ENCODE peak calls at places on chromosomes 7 and 10, in eight cellular contexts. H is cardiac fibroblast, Z is epithelial cell of esophagus, L is AG09319, Q is PC-9, V is fibroblast of lung, X is A549, B is MCF 10A. I is an unnamed sample.

GRCh38 chr10:97731346-97732051 is 5.4 kb upstream of the ZFYVE27 start:
- DNase-seq in Z (peak; percentile 81), Q (peak; percentile 55), X (peak; percentile 81), L (peak; percentile 49), V (peak; percentile 58), H (peak; percentile 86), B (peak; percentile 92), I (peak; percentile 51)

GRCh38 chr10:88106348-88106747 is 242.9 kb downstream of the PTEN start:
- DNase-seq in X (no peak), Q (no peak), L (no peak), H (no peak), Z (no peak), B (no peak), V (no peak), I (no peak)

GRCh38 chr10:10785627-10786333 is 231.9 kb upstream of the CELF2 start:
- DNase-seq in H (peak; percentile 79), X (no peak), Q (peak; percentile 45), Z (peak; percentile 57), B (peak; percentile 61), V (peak; percentile 73), L (no peak), I (no peak)

GRCh38 chr7:143885951-143886350 is 16.0 kb downstream of the TCAF1 start:
- DNase-seq in Q (no peak), B (no peak), Z (no peak), L (no peak), H (no peak), X (no peak), V (no peak), I (no peak)

GRCh38 chr10:105974803-105975456 is 1189.6 kb downstream of the SORCS1 start:
- DNase-seq in L (no peak), X (peak; percentile 2), V (no peak), Q (no peak), B (peak; percentile 66), H (peak; percentile 55), Z (peak; percentile 7), I (no peak)

GRCh38 chr7:115724400-115725056 is 306.0 kb downstream of the TFEC start:
- DNase-seq in V (no peak), B (peak; percentile 25), Z (peak; percentile 20), X (peak; percentile 7), L (no peak), Q (peak; percentile 10), H (no peak), I (no peak)

GRCh38 chr7:20352573-20353304 is 22.0 kb downstream of the ITGB8 start:
- DNase-seq in L (no peak), X (peak; percentile 95), H (peak; percentile 49), B (peak; percentile 99), Z (peak; percentile 99), V (peak; percentile 76), Q (peak; percentile 73), I (no peak)

GRCh38 chr10:96097865-96098264 is 32.2 kb upstream of the ZNF518A start:
- DNase-seq in X (no peak), H (no peak), B (no peak), L (no peak), Z (no peak), Q (no peak), V (no peak), I (no peak)

GRCh38 chr7:41967156-41967555 is 264.3 kb upstream of the INHBA start:
- DNase-seq in Z (peak; percentile 61), Q (no peak), L (no peak), X (no peak), B (peak; percentile 73), H (peak; percentile 73), V (peak; percentile 53), I (no peak)

GRCh38 chr7:28126047-28127041 is 54.3 kb downstream of the JAZF1 start:
- DNase-seq in B (peak; percentile 44), H (peak; percentile 65), X (no peak), L (no peak), Q (no peak), Z (peak; percentile 43), V (no peak), I (no peak)

GRCh38 chr10:111578076-111578475 is 501.2 kb downstream of the ADRA2A start:
- DNase-seq in H (no peak), Q (no peak), Z (no peak), V (no peak), L (no peak), X (no peak), B (no peak), I (no peak)
- TF ChIP-seq CTCF in H (no peak), Q (no peak), Z (no peak), V (no peak), L (no peak), X (no peak), B (no peak), I (no peak)

GRCh38 chr10:46255696-46256355 is 31.0 kb upstream of the ANTXRL start:
- DNase-seq in Q (peak; percentile 79), B (peak; percentile 68), V (peak; percentile 10), L (no peak), Z (peak; percentile 56), X (peak; percentile 75), H (peak; percentile 32), I (peak; percentile 37)
- TF ChIP-seq CTCF in Q (peak; percentile 71), B (peak; percentile 40), V (no peak), L (peak; percentile 11), Z (peak; percentile 63), X (peak; percentile 70), H (peak; percentile 38), I (peak; percentile 70)

GRCh38 chr10:126256864-126257263 is 131.4 kb downstream of the ADAM12 start:
- DNase-seq in V (no peak), Z (no peak), H (no peak), B (no peak), L (no peak), Q (no peak), X (no peak), I (no peak)
- TF ChIP-seq CTCF in V (no peak), Z (no peak), H (no peak), B (no peak), L (no peak), Q (no peak), X (no peak), I (peak; percentile 26)

GRCh38 chr7:151137841-151138540 is 29.5 kb downstream of the GBX1 start:
- DNase-seq in B (no peak), H (no peak), V (no peak), X (no peak), Q (no peak), Z (no peak), L (no peak), I (no peak)

GRCh38 chr7:151139791-151140190 is 27.7 kb downstream of the GBX1 start:
- DNase-seq in Z (no peak), Q (no peak), X (no peak), B (no peak), L (no peak), V (no peak), H (no peak), I (no peak)

GRCh38 chr7:151137076-151137611 is 30.4 kb downstream of the GBX1 start:
- DNase-seq in V (no peak), Q (no peak), X (no peak), L (no peak), B (no peak), Z (no peak), H (no peak), I (no peak)

GRCh38 chr7:151139071-151139521 is 28.4 kb downstream of the GBX1 start:
- DNase-seq in V (no peak), Q (no peak), X (no peak), H (no peak), L (no peak), B (no peak), Z (no peak), I (no peak)

GRCh38 chr7:151138541-151138910 is 29.0 kb downstream of the GBX1 start:
- DNase-seq in L (no peak), Z (no peak), X (no peak), H (no peak), V (no peak), B (no peak), Q (no peak), I (no peak)
- TF ChIP-seq CTCF in L (no peak), Z (no peak), X (no peak), H (no peak), V (no peak), B (no peak), Q (no peak), I (no peak)

GRCh38 chr10:29926649-29927048 is 132.7 kb downstream of the JCAD start:
- DNase-seq in B (peak; percentile 71), X (no peak), Q (no peak), Z (peak; percentile 65), L (no peak), H (peak; percentile 75), V (peak; percentile 67), I (no peak)
- TF ChIP-seq CTCF in B (peak; percentile 71), X (no peak), Q (peak; percentile 32), Z (peak; percentile 71), L (peak; percentile 58), H (peak; percentile 80), V (peak; percentile 45), I (peak; percentile 51)

GRCh38 chr10:6456067-6456466 is 124.0 kb downstream of the PRKCQ start:
- DNase-seq in V (no peak), B (no peak), H (no peak), Q (no peak), Z (no peak), L (no peak), X (no peak), I (no peak)

GRCh38 chr10:6460861-6461409 is 119.1 kb downstream of the PRKCQ start:
- DNase-seq in H (no peak), X (no peak), Q (no peak), B (no peak), L (no peak), Z (no peak), V (no peak), I (no peak)

GRCh38 chr10:6458814-6459213 is 121.3 kb downstream of the PRKCQ start:
- DNase-seq in H (no peak), L (no peak), B (no peak), X (no peak), Z (no peak), V (no peak), Q (no peak), I (no peak)

GRCh38 chr10:6457376-6457775 is 122.7 kb downstream of the PRKCQ start:
- DNase-seq in V (no peak), Q (no peak), Z (no peak), B (no peak), L (no peak), X (no peak), H (no peak), I (no peak)

DNA sequence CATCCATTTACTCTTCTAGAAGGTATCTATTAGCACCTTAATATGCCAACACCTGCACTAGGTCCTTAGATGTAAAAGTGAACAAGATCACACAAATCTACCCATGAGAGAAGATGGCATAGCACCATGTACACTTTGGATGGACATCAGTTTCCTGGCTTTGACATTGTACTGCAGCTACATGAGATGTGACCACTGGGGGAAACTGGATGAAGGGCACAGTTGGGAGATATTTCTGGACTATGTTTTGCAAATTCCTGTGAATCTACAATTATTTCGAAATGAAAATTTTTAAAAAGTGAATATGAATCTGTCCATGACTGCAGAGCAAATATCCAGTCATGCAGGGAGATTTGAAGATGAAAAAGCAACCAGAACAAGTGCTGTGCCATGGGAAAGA is 124.5 kb downstream of the PRKCQ start:
- DNase-seq in Q (no peak), L (no peak), X (no peak), H (no peak), V (no peak), Z (no peak), B (no peak), I (no peak)
- TF ChIP-seq CTCF in Q (no peak), L (no peak), X (no peak), H (no peak), V (no peak), Z (no peak), B (no peak), I (no peak)

GRCh38 chr10:54402576-54402975 is 398.5 kb downstream of the PCDH15 start:
- DNase-seq in Q (no peak), V (peak; percentile 9), L (no peak), Z (peak; percentile 66), X (peak; percentile 19), B (peak; percentile 59), H (peak; percentile 13), I (no peak)
- TF ChIP-seq CTCF in Q (peak; percentile 75), V (no peak), L (no peak), Z (peak; percentile 61), X (peak; percentile 26), B (peak; percentile 62), H (no peak), I (peak; percentile 72)